ENCODE peak calls at places on chromosome 1, in seven cellular contexts. J is neural progenitor cell, W is GM23248, M is MM.1S, Q is HCT116, X is hepatocyte, E is PC-3. A is an unnamed sample. For H3K27me3, the result is how much of the 10 kb centered on the place peaks cover.

GRCh38 chr1:38561699-38562098 is 297.9 kb downstream of the RRAGC start:
- DNase-seq in X (no peak), J (no peak), E (no peak), Q (no peak), M (no peak), W (no peak), A (no peak)

GRCh38 chr1:53328490-53329182 is 766 bp upstream of the LRP8 start:
- DNase-seq in Q (no peak), W (no peak), E (no peak), M (no peak), X (no peak), J (peak), A (peak)

GRCh38 chr1:162666006-162666645 is 33.9 kb downstream of the DDR2 start:
- DNase-seq in E (no peak), J (no peak), W (peak), M (no peak), Q (no peak), X (no peak), A (no peak)

GRCh38 chr1:151811181-151811580 is 6.0 kb upstream of the LINGO4 start:
- DNase-seq in W (peak), J (no peak), X (no peak), E (no peak), Q (no peak), M (no peak), A (no peak)

GRCh38 chr1:111275780-111276433 is 14.7 kb upstream of the CHIA start:
- DNase-seq in J (no peak), Q (no peak), W (peak), M (no peak), E (peak), X (no peak), A (no peak)

GRCh38 chr1:206557636-206558473 is 50.5 kb downstream of the RASSF5 start:
- DNase-seq in Q (no peak), J (no peak), M (peak), X (no peak), E (peak), W (no peak), A (no peak)

GRCh38 chr1:219460561-219461511 is 152.1 kb downstream of the ZC3H11B start:
- DNase-seq in W (peak), M (no peak), Q (no peak), X (no peak), J (no peak), E (no peak), A (no peak)

GRCh38 chr1:113536182-113536780 is 146.0 kb downstream of the MAGI3 start:
- DNase-seq in X (no peak), Q (no peak), J (no peak), W (peak), M (no peak), E (peak), A (no peak)

GRCh38 chr1:246724725-246725095 is 501 bp downstream of the SCCPDH start:
- DNase-seq in E (peak), X (peak), W (peak), M (peak), J (peak), Q (no peak), A (peak)

GRCh38 chr1:231584117-231584516 is 42.5 kb upstream of the DISC1 start:
- DNase-seq in W (peak), E (peak), J (no peak), M (peak), X (peak), Q (peak), A (no peak)

GRCh38 chr1:217622042-217622441 is 8.8 kb downstream of the GPATCH2 start:
- DNase-seq in J (no peak), M (no peak), W (no peak), E (no peak), Q (no peak), X (no peak), A (no peak)

GRCh38 chr1:156483397-156483796 is 17.2 kb downstream of the MEF2D start:
- DNase-seq in M (no peak), Q (no peak), E (no peak), W (peak), J (no peak), X (no peak), A (no peak)

GRCh38 chr1:173333581-173333980 is 126.5 kb upstream of the TNFSF4 start:
- DNase-seq in W (peak), X (no peak), Q (no peak), M (peak), J (no peak), E (no peak), A (no peak)

GRCh38 chr1:116453906-116454305 is 80.9 kb downstream of the ATP1A1 start:
- DNase-seq in E (no peak), M (no peak), X (no peak), Q (no peak), W (no peak), J (peak), A (peak)

GRCh38 chr1:96557336-96557735 is 164.2 kb upstream of the PTBP2 start:
- DNase-seq in E (no peak), W (peak), Q (no peak), J (no peak), X (no peak), M (no peak), A (no peak)

GRCh38 chr1:63262148-63262770 is 60.1 kb upstream of the FOXD3 start:
- DNase-seq in J (no peak), E (no peak), M (no peak), W (no peak), Q (no peak), X (no peak), A (no peak)

GRCh38 chr1:35968396-35968795 is 37.5 kb downstream of the AGO3 start:
- DNase-seq in X (no peak), J (no peak), M (no peak), E (no peak), W (no peak), Q (no peak), A (no peak)

GRCh38 chr1:198545156-198545555 is 4.7 kb upstream of the ATP6V1G3 start:
- DNase-seq in E (no peak), M (no peak), Q (no peak), W (no peak), X (no peak), J (no peak), A (no peak)

GRCh38 chr1:88655685-88656299 is 28.3 kb upstream of the PKN2 start:
- DNase-seq in W (peak), E (peak), Q (peak), X (peak), J (peak), M (peak), A (peak)

GRCh38 chr1:197919523-197920301 is 2.5 kb downstream of the LHX9 start:
- DNase-seq in X (no peak), M (no peak), Q (no peak), J (peak), E (no peak), W (no peak), A (peak)

GRCh38 chr1:41754540-41754939 is 164.2 kb downstream of the HIVEP3 start:
- DNase-seq in W (no peak), M (no peak), Q (no peak), J (no peak), E (no peak), X (no peak), A (peak)

GRCh38 chr1:201137579-201138310 is 10.8 kb upstream of the ASCL5 start:
- DNase-seq in M (no peak), W (peak), E (peak), J (no peak), X (peak), Q (no peak), A (no peak)

GRCh38 chr1:195335541-195335940 is 1272.7 kb downstream of the KCNT2 start:
- DNase-seq in E (no peak), J (no peak), W (peak), Q (no peak), X (no peak), M (no peak), A (no peak)

GRCh38 chr1:4880621-4881020 is 226.2 kb downstream of the AJAP1 start:
- DNase-seq in J (no peak), M (no peak), W (no peak), E (no peak), Q (no peak), X (no peak), A (no peak)

GRCh38 chr1:25056536-25056935 is 126.5 kb upstream of the RUNX3 start:
- DNase-seq in Q (no peak), E (no peak), J (no peak), X (no peak), M (no peak), W (no peak), A (no peak)

GRCh38 chr1:22518379-22518778 is 44.9 kb upstream of the EPHA8 start:
- DNase-seq in W (no peak), Q (no peak), X (no peak), J (no peak), E (no peak), M (no peak), A (no peak)

DNA sequence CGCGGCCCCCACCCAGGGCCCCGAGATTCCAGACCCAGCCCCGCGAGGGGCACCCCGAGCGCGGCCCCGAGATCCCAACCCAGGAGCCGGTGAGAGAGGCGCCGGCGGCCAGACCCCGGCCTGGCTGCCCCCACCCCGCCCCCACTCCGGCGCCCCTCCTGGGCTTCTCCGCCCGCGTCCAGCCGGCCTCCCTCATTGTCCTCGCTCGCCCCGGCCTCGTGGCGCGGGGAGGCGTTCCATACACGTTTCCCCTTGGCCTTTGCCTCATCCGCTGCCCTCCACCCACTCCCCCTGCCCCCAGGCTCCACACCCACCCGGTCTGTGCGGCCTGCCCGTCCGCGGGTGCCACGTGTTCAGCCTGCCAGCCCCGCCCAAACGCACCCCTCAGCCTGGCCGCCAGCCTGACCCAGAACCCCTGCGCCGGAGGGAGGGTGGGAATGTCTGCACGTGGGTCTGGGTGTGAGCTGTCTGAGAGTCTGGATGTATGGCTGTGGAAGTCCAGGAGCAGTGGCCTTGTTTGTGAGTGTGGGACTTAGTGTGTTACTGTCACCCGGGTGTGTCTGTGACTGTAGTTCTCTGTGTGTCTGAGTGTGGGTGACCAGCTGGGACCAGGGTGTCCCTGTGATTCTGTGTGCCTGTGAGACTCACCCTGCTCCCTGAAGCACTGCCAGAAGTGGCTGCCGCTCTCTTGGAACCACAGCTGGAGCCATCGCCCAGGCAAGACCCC is 681 bp downstream of the B4GALT2 start:
- DNase-seq in E (peak), Q (no peak), J (peak), X (peak), M (no peak), W (peak), A (peak)
- H2AFZ ChIP-seq in E (peak), Q (no peak), J (no peak), X (peak), M (peak), W (peak), A (peak)

GRCh38 chr1:51897699-51898031 is 19.1 kb upstream of the NRDC start:
- DNase-seq in X (no peak), M (no peak), W (peak), J (no peak), E (peak), Q (peak), A (no peak)
- TF ChIP-seq EZH2phosphoT487 in X (no peak), M (no peak), W (no peak), J (no peak), E (no peak), Q (no peak), A (no peak)

DNA sequence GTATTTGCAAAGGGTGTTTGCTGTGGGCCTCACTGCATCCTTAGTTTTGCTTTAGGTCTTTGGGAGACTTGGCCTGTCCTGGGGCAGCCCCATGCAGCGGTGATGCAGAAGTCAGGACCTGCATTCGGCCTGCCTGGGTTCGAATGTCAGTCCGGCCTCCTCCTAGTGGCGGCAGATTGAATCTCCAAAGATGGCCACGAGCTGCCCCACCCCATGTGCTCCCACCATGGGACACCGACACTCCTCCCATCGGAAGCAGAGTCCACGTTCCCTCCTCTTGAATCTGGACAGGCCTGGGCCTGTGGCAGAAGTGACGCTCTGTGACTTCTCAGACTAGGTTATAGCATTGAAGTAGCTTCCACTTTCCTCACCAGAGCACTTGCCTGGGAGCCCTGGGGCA is 16.3 kb upstream of the NPPB start:
- DNase-seq in W (no peak), E (no peak), X (no peak), M (no peak), Q (no peak), J (no peak), A (peak)
- H3K27me3 ChIP-seq in W (under half), E (under half), X (under half), M (half or more), Q (under half), J (under half), A (under half)

GRCh38 chr1:9826616-9827015 is 2.9 kb upstream of the CLSTN1 start:
- DNase-seq in X (no peak), J (no peak), M (no peak), W (peak), E (no peak), Q (no peak), A (no peak)

GRCh38 chr1:9824702-9825089 is 931 bp upstream of the CLSTN1 start:
- DNase-seq in M (no peak), E (no peak), X (no peak), W (no peak), J (no peak), Q (no peak), A (no peak)

GRCh38 chr1:9826087-9826486 is 2.3 kb upstream of the CLSTN1 start:
- DNase-seq in J (no peak), E (no peak), Q (no peak), M (no peak), W (no peak), X (no peak), A (no peak)

GRCh38 chr1:9825101-9826074 is 1.6 kb upstream of the CLSTN1 start:
- DNase-seq in M (no peak), X (peak), W (peak), J (peak), Q (peak), E (peak), A (peak)

GRCh38 chr1:9827558-9828185 is 3.9 kb upstream of the CLSTN1 start:
- DNase-seq in J (no peak), X (no peak), M (no peak), W (peak), Q (no peak), E (no peak), A (peak)
- H2AFZ ChIP-seq in J (no peak), X (no peak), M (no peak), W (peak), Q (no peak), E (no peak), A (peak)

GRCh38 chr1:87333692-87334347 is 5.1 kb downstream of the LMO4 start:
- DNase-seq in J (no peak), Q (no peak), W (peak), M (peak), X (no peak), E (no peak), A (no peak)
- TF ChIP-seq EZH2phosphoT487 in J (no peak), Q (no peak), W (no peak), M (no peak), X (no peak), E (no peak), A (no peak)

GRCh38 chr1:184302346-184302745 is 84.5 kb upstream of the C1orf21 start:
- DNase-seq in E (no peak), J (no peak), X (no peak), W (no peak), Q (no peak), M (peak), A (no peak)

GRCh38 chr1:184299796-184300195 is 87.0 kb upstream of the C1orf21 start:
- DNase-seq in W (no peak), E (no peak), X (no peak), Q (no peak), J (no peak), M (no peak), A (no peak)

GRCh38 chr1:184300446-184300845 is 86.4 kb upstream of the C1orf21 start:
- DNase-seq in Q (no peak), W (peak), X (no peak), J (no peak), M (no peak), E (peak), A (no peak)

GRCh38 chr1:184299076-184299790 is 87.6 kb upstream of the C1orf21 start:
- DNase-seq in W (peak), M (no peak), X (no peak), J (no peak), Q (no peak), E (peak), A (no peak)

GRCh38 chr1:184301228-184301627 is 85.6 kb upstream of the C1orf21 start:
- DNase-seq in W (no peak), J (no peak), M (peak), Q (no peak), E (no peak), X (no peak), A (no peak)
- H3K27me3 ChIP-seq in W (under half), J (under half), M (under half), Q (under half), E (under half), X (under half), A (under half)

DNA sequence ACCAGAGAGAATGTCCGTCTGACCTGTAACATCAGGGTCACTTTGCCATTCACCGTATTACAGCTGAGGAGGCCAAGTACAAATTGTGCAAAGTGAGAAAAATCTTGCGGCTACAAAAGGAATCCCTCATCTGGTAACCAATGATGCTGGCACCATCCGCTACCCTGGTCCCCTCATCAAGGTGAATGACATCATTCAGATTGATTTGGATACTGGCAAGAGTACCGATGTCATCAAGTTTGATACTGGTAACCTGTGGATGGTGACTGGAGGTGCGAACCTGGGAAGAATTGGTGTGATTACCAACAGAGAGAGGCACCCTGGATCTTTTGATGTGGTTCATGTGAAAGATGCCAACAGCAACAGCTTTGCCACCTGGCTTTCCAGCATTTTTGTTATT is 18.3 kb upstream of the MUL1 start:
- DNase-seq in E (no peak), M (no peak), J (no peak), Q (no peak), X (no peak), W (no peak), A (no peak)
- H2AFZ ChIP-seq in E (no peak), M (no peak), J (no peak), Q (no peak), X (no peak), W (no peak), A (no peak)